ENCODE peak calls at places on chromosomes 6 and 20, in four cellular contexts. H is A549, P is GM23248, K is fibroblast of lung. N is an unnamed sample.
A peak's percentile ranks its signal among the peaks of the same experiment; 100 is the strongest.

GRCh38 chr6:38184780-38185080 is 365.2 kb downstream of the ZFAND3 start:
- DNase-seq in H (no peak), P (no peak), K (no peak), N (no peak)

GRCh38 chr20:49615401-49616153 is 47.6 kb upstream of the PTGIS start:
- DNase-seq in H (peak; percentile 83), P (peak; percentile 55), K (no peak), N (no peak)

GRCh38 chr6:12504325-12504966 is 212.1 kb upstream of the PHACTR1 start:
- DNase-seq in H (no peak), P (peak; percentile 50), K (no peak), N (no peak)

GRCh38 chr20:63471002-63471718 is 1.3 kb downstream of the KCNQ2 start:
- DNase-seq in H (no peak), P (no peak), K (no peak), N (no peak)

GRCh38 chr20:38275815-38276550 is 15.4 kb upstream of the KIAA1755 start:
- DNase-seq in H (no peak), P (peak; percentile 83), K (peak; percentile 91), N (no peak)

GRCh38 chr6:138382498-138383265 is 5.0 kb downstream of the SMIM28 start:
- DNase-seq in H (no peak), P (no peak), K (no peak), N (no peak)

GRCh38 chr20:3194617-3195280 is 9.7 kb downstream of the DDRGK1 start:
- DNase-seq in H (no peak), P (no peak), K (no peak), N (no peak)

GRCh38 chr6:157273756-157274088 is 49.6 kb downstream of the TMEM242 start:
- DNase-seq in H (peak; percentile 70), P (peak; percentile 48), K (peak; percentile 22), N (no peak)

GRCh38 chr20:41126719-41127118 is 10.6 kb upstream of the PLCG1 start:
- DNase-seq in H (no peak), P (no peak), K (no peak), N (no peak)

GRCh38 chr6:5249451-5250122 is 11.2 kb downstream of the LYRM4 start:
- DNase-seq in H (no peak), P (peak; percentile 14), K (peak; percentile 52), N (no peak)

GRCh38 chr6:1384549-1385128 is 4.7 kb upstream of the FOXF2 start:
- DNase-seq in H (no peak), P (no peak), K (no peak), N (no peak)

GRCh38 chr20:33401922-33402369 is 627 bp upstream of the CDK5RAP1 start:
- DNase-seq in H (no peak), P (peak; percentile 55), K (no peak), N (no peak)

GRCh38 chr6:72894091-72894490 is 272.2 kb downstream of the KCNQ5 start:
- DNase-seq in H (no peak), P (no peak), K (peak; percentile 5), N (no peak)

GRCh38 chr6:36809933-36810844 is 29.1 kb downstream of the CPNE5 start:
- DNase-seq in H (no peak), P (no peak), K (no peak), N (no peak)

GRCh38 chr6:151388997-151389639 is 2.2 kb downstream of the ZBTB2 start:
- DNase-seq in H (no peak), P (no peak), K (no peak), N (no peak)

GRCh38 chr20:50577175-50578018 is 67.2 kb downstream of the PTPN1 start:
- DNase-seq in H (no peak), P (no peak), K (no peak), N (no peak)

GRCh38 chr6:5501837-5502236 is 240.5 kb downstream of the FARS2 start:
- DNase-seq in H (no peak), P (no peak), K (peak; percentile 59), N (no peak)

GRCh38 chr6:139570166-139570565 is 195.7 kb upstream of the CITED2 start:
- DNase-seq in H (no peak), P (no peak), K (peak; percentile 38), N (no peak)

GRCh38 chr6:130076512-130076911 is 58.1 kb downstream of the L3MBTL3 start:
- DNase-seq in H (no peak), P (peak; percentile 15), K (peak; percentile 3), N (no peak)

GRCh38 chr6:79143320-79143898 is 65.4 kb upstream of the PHIP start:
- DNase-seq in H (no peak), P (no peak), K (no peak), N (no peak)

GRCh38 chr6:49151957-49152356 is 311.1 kb downstream of the MMUT start:
- DNase-seq in H (no peak), P (no peak), K (no peak), N (no peak)

GRCh38 chr20:58528412-58528811 is 13.2 kb upstream of the APCDD1L start:
- DNase-seq in H (no peak), P (no peak), K (no peak), N (no peak)

GRCh38 chr6:29005183-29005885 is at the start of gene ZNF311:
- DNase-seq in H (peak; percentile 21), P (peak; percentile 84), K (peak; percentile 67), N (no peak)

GRCh38 chr6:55449219-55449618 is 122.0 kb downstream of the GFRAL start:
- DNase-seq in H (no peak), P (no peak), K (no peak), N (no peak)

GRCh38 chr20:41889125-41889870 is 271.1 kb upstream of the CHD6 start:
- DNase-seq in H (no peak), P (no peak), K (no peak), N (no peak)

GRCh38 chr20:9407805-9408421 is 106.5 kb upstream of the LAMP5 start:
- DNase-seq in H (peak; percentile 71), P (peak; percentile 68), K (peak; percentile 66), N (peak; percentile 78)

GRCh38 chr6:52325695-52326471 is 36.1 kb upstream of the PAQR8 start:
- DNase-seq in H (no peak), P (no peak), K (no peak), N (no peak)

GRCh38 chr6:52157301-52157930 is 28.8 kb upstream of the IL17A start:
- DNase-seq in H (no peak), P (peak; percentile 75), K (peak; percentile 7), N (no peak)

GRCh38 chr20:5148581-5148980 is 21.8 kb downstream of the CDS2 start:
- DNase-seq in H (no peak), P (no peak), K (no peak), N (no peak)

GRCh38 chr20:5118220-5119142 is 1.3 kb downstream of the PCNA start:
- DNase-seq in H (no peak), P (peak; percentile 15), K (peak; percentile 3), N (no peak)

GRCh38 chr6:166156942-166157341 is 10.7 kb downstream of the TBXT start:
- DNase-seq in H (peak; percentile 23), P (peak; percentile 26), K (no peak), N (no peak)

DNA sequence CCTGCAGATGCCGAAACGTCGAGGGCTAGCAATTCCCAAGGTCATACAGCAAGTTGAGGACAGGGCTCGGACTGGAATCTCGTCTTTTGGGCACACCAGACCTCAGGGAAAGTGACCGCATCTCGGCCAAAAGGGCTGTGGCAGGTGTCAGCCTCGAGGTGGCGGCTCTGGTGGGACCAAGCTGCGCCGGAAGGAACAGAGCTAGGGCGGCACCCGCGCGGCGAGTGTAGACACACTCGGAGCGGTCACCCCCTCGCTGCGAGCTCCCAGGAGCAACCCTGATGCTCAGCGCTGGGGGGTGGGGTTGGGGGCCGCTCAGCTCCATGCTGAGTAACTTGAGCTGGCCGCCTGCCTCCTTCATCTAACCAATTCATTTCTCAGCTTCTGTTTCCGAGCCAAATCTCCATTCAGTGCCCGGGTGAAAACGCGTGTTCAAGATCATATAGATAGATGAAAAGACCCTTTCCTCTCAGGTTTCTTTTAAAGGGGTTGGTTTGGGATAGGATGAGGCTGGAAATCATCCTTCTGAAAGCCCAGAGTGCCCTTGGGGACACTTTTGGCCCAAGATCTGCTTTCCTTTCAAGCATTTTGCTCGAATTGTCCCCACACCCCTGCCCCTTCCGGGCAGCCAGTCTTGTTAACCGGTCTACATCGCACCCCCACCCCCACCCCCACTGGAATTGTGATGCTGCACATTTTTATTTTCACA is 2.3 kb upstream of the TUBB2B start:
- DNase-seq in H (no peak), P (peak; percentile 16), K (peak; percentile 56), N (no peak)
- H3K27ac ChIP-seq in H (no peak overlapping the region), P (no peak overlapping the region), K (no peak overlapping the region), N (no peak overlapping the region)

GRCh38 chr6:112033824-112034223 is 20.1 kb upstream of the CCN6 start:
- DNase-seq in H (no peak), P (no peak), K (no peak), N (no peak)
- H3K27ac ChIP-seq in H (no peak overlapping the region), P (no peak overlapping the region), K (no peak overlapping the region), N (no peak overlapping the region)

DNA sequence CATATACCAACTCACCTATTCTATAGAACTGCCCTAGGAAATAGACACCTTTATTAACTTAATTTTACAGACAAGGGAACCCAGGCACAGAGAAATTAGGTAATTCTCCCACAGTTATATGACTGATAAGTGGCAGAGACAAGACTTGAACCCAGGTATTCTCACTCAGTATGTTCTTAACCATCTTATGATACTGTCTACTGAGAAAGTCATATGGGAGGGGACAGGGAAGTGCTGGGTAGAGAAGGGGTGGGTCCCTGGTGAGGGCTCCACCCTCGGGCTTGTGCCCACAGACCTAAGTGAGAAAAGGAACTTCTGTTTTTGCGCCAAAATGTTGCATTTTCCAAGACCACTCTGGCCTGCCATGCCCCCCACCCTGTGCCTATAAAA is 123.5 kb downstream of the RNF144B start:
- DNase-seq in H (no peak), P (no peak), K (no peak), N (no peak)
- H3K27ac ChIP-seq in H (no peak overlapping the region), P (no peak overlapping the region), K (no peak overlapping the region), N (no peak overlapping the region)

GRCh38 chr6:125102901-125103300 is 50.7 kb upstream of the TPD52L1 start:
- DNase-seq in H (no peak), P (peak; percentile 82), K (peak; percentile 97), N (no peak)

GRCh38 chr6:125101656-125102055 is 51.9 kb upstream of the TPD52L1 start:
- DNase-seq in H (no peak), P (peak; percentile 47), K (peak; percentile 31), N (no peak)

GRCh38 chr6:125101128-125101527 is 52.4 kb upstream of the TPD52L1 start:
- DNase-seq in H (no peak), P (no peak), K (no peak), N (no peak)

GRCh38 chr6:125104425-125104824 is 49.1 kb upstream of the TPD52L1 start:
- DNase-seq in H (no peak), P (peak; percentile 79), K (peak; percentile 84), N (no peak)

DNA sequence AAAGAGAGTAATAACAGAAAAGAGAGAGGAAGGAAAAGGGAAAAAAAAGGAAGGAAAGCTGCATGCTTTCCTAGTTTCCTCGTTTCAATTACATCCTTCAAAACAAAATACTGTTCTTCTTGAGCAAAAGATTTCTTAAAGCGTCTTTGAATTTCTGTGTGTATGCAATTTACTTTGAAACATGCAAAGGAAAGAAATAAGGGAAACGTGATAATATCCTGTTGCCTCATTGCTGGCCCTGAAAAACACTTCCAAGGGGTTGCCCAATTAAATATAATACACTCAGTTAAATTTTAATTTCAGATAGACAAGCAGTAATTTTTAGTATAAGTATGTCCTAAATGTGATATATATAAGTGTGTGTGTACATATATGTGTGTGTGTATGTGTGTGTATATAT is 51.2 kb upstream of the TPD52L1 start:
- DNase-seq in H (no peak), P (peak; percentile 40), K (no peak), N (no peak)
- H3K27ac ChIP-seq in H (peak overlapping the region; percentile 81), P (peak overlapping the region; percentile 93), K (peak overlapping the region; percentile 71), N (no peak overlapping the region)

DNA sequence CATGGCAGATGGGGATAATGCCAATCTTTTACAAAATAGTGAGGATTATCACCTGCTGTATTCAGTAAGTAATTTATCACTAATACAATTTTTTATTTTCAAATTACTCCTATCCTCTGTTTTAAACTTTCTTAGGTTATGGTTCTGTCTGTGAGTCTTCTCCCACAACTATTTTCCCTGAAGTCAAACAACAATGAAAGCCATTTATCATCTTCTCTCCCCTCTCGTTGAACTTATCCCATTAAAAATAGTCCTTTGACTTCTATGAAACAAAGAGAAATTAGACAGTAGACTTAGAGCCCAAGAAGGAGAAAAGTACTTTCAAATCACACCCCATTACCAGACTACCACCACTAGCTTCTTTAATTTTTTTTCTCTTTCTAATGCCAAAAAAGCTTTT is 147.7 kb downstream of the SIM1 start:
- DNase-seq in H (no peak), P (no peak), K (peak; percentile 59), N (no peak)
- H3K27ac ChIP-seq in H (no peak overlapping the region), P (no peak overlapping the region), K (no peak overlapping the region), N (no peak overlapping the region)

N was measured in right atrium auricular region.